ENCODE peak calls at places on chromosomes 12 and 14, in four cellular contexts. One of them, this sample, is unnamed.

GRCh38 chr12:10528150-10528953 is 22.7 kb downstream of the EIF2S3B start:
- DNase-seq in K562: peak; percentile 2
- DNase-seq in HepG2: no peak
- DNase-seq in GM12878: no peak
- DNase-seq in this sample: no peak

GRCh38 chr12:26631846-26632245 is 201.1 kb downstream of the ITPR2 start:
- DNase-seq in K562: no peak
- DNase-seq in HepG2: no peak
- DNase-seq in GM12878: no peak
- DNase-seq in this sample: no peak

GRCh38 chr14:71586131-71586893 is 345.9 kb upstream of the RGS6 start:
- DNase-seq in K562: no peak
- DNase-seq in HepG2: no peak
- DNase-seq in GM12878: no peak
- DNase-seq in this sample: peak; percentile 20

GRCh38 chr12:19700969-19701368 is 261.7 kb downstream of the AEBP2 start:
- DNase-seq in K562: no peak
- DNase-seq in HepG2: no peak
- DNase-seq in GM12878: no peak
- DNase-seq in this sample: no peak

GRCh38 chr14:69673099-69673498 is 61.7 kb downstream of the SUSD6 start:
- DNase-seq in K562: no peak
- DNase-seq in HepG2: no peak
- DNase-seq in GM12878: no peak
- DNase-seq in this sample: no peak

GRCh38 chr12:14960548-14961465 is 594 bp downstream of the ARHGDIB start:
- DNase-seq in K562: peak; percentile 37
- DNase-seq in HepG2: no peak
- DNase-seq in GM12878: no peak
- DNase-seq in this sample: no peak

GRCh38 chr14:73249108-73249507 is 11.8 kb downstream of the PAPLN start:
- DNase-seq in K562: no peak
- DNase-seq in HepG2: no peak
- DNase-seq in GM12878: no peak
- DNase-seq in this sample: no peak

GRCh38 chr12:128367961-128368360 is 101.0 kb downstream of the TMEM132C start:
- DNase-seq in K562: no peak
- DNase-seq in HepG2: no peak
- DNase-seq in GM12878: no peak
- DNase-seq in this sample: no peak

GRCh38 chr12:40192704-40193255 is 32.0 kb upstream of the LRRK2 start:
- DNase-seq in K562: no peak
- DNase-seq in HepG2: no peak
- DNase-seq in GM12878: peak; percentile 86
- DNase-seq in this sample: no peak

GRCh38 chr14:21070610-21071224 is 613 bp downstream of the ARHGEF40 start:
- DNase-seq in K562: peak; percentile 22
- DNase-seq in HepG2: peak; percentile 69
- DNase-seq in GM12878: no peak
- DNase-seq in this sample: peak; percentile 71

GRCh38 chr12:49332441-49332861 is 4.5 kb downstream of the C1QL4 start:
- DNase-seq in K562: no peak
- DNase-seq in HepG2: no peak
- DNase-seq in GM12878: no peak
- DNase-seq in this sample: no peak

GRCh38 chr12:71556471-71556870 is 107.2 kb downstream of the ZFC3H1 start:
- DNase-seq in K562: no peak
- DNase-seq in HepG2: no peak
- DNase-seq in GM12878: no peak
- DNase-seq in this sample: no peak

GRCh38 chr12:66352197-66352596 is 49.9 kb downstream of the HELB start:
- DNase-seq in K562: peak; percentile 37
- DNase-seq in HepG2: peak; percentile 18
- DNase-seq in GM12878: no peak
- DNase-seq in this sample: peak; percentile 41

GRCh38 chr12:127241056-127241830 is 1025.7 kb upstream of the TMEM132C start:
- DNase-seq in K562: no peak
- DNase-seq in HepG2: no peak
- DNase-seq in GM12878: no peak
- DNase-seq in this sample: no peak

GRCh38 chr12:12551115-12551514 is 11.5 kb downstream of the DUSP16 start:
- DNase-seq in K562: no peak
- DNase-seq in HepG2: no peak
- DNase-seq in GM12878: no peak
- DNase-seq in this sample: no peak

GRCh38 chr12:62784576-62784975 is 150.4 kb downstream of the PPM1H start:
- DNase-seq in K562: no peak
- DNase-seq in HepG2: no peak
- DNase-seq in GM12878: no peak
- DNase-seq in this sample: no peak

GRCh38 chr14:68939893-68940613 is 39.0 kb downstream of the ACTN1 start:
- DNase-seq in K562: no peak
- DNase-seq in HepG2: peak; percentile 78
- DNase-seq in GM12878: no peak
- DNase-seq in this sample: peak; percentile 51

GRCh38 chr14:69667938-69668336 is 56.5 kb downstream of the SUSD6 start:
- DNase-seq in K562: no peak
- DNase-seq in HepG2: no peak
- DNase-seq in GM12878: no peak
- DNase-seq in this sample: no peak

GRCh38 chr14:42617005-42617404 is 1010.3 kb downstream of the LRFN5 start:
- DNase-seq in K562: no peak
- DNase-seq in HepG2: no peak
- DNase-seq in GM12878: no peak
- DNase-seq in this sample: no peak

GRCh38 chr14:26808407-26808806 is 210.6 kb upstream of the NOVA1 start:
- DNase-seq in K562: no peak
- DNase-seq in HepG2: no peak
- DNase-seq in GM12878: no peak
- DNase-seq in this sample: no peak

GRCh38 chr12:87020071-87020470 is 763.9 kb upstream of the MGAT4C start:
- DNase-seq in K562: no peak
- DNase-seq in HepG2: no peak
- DNase-seq in GM12878: no peak
- DNase-seq in this sample: no peak
- H3K9me3 ChIP-seq in K562: peaks cover 2% of the 10 kb centered on the region
- H3K9me3 ChIP-seq in HepG2: peaks cover 81% of the 10 kb centered on the region
- H3K9me3 ChIP-seq in GM12878: no peaks in the 10 kb centered on the region
- H3K9me3 ChIP-seq in this sample: peaks cover 3% of the 10 kb centered on the region

GRCh38 chr14:64728856-64729255 is 24.6 kb downstream of the PLEKHG3 start:
- DNase-seq in K562: no peak
- DNase-seq in HepG2: no peak
- DNase-seq in GM12878: no peak
- DNase-seq in this sample: no peak

GRCh38 chr14:64729386-64730060 is 25.3 kb downstream of the PLEKHG3 start:
- DNase-seq in K562: no peak
- DNase-seq in HepG2: no peak
- DNase-seq in GM12878: no peak
- DNase-seq in this sample: no peak

GRCh38 chr14:64726585-64726890 is 22.3 kb downstream of the PLEKHG3 start:
- DNase-seq in K562: no peak
- DNase-seq in HepG2: no peak
- DNase-seq in GM12878: no peak
- DNase-seq in this sample: no peak

GRCh38 chr14:64727551-64728071 is 23.4 kb downstream of the PLEKHG3 start:
- DNase-seq in K562: no peak
- DNase-seq in HepG2: no peak
- DNase-seq in GM12878: no peak
- DNase-seq in this sample: no peak

GRCh38 chr14:64728106-64728505 is 23.9 kb downstream of the PLEKHG3 start:
- DNase-seq in K562: no peak
- DNase-seq in HepG2: no peak
- DNase-seq in GM12878: no peak
- DNase-seq in this sample: no peak
- H3K27ac ChIP-seq in K562: no peak overlapping the region
- H3K27ac ChIP-seq in HepG2: no peak overlapping the region
- H3K27ac ChIP-seq in GM12878: no peak overlapping the region
- H3K27ac ChIP-seq in this sample: no peak overlapping the region

GRCh38 chr12:123069436-123070266 is 81.2 kb downstream of the PITPNM2 start:
- DNase-seq in K562: no peak
- DNase-seq in HepG2: peak; percentile 49
- DNase-seq in GM12878: no peak
- DNase-seq in this sample: peak; percentile 40

GRCh38 chr12:123075092-123075491 is 75.8 kb downstream of the PITPNM2 start:
- DNase-seq in K562: no peak
- DNase-seq in HepG2: no peak
- DNase-seq in GM12878: no peak
- DNase-seq in this sample: no peak

GRCh38 chr12:123070267-123071081 is 80.4 kb downstream of the PITPNM2 start:
- DNase-seq in K562: no peak
- DNase-seq in HepG2: no peak
- DNase-seq in GM12878: no peak
- DNase-seq in this sample: peak; percentile 31

GRCh38 chr12:123073962-123074801 is 76.7 kb downstream of the PITPNM2 start:
- DNase-seq in K562: no peak
- DNase-seq in HepG2: no peak
- DNase-seq in GM12878: no peak
- DNase-seq in this sample: no peak

GRCh38 chr12:123071401-123072304 is 79.2 kb downstream of the PITPNM2 start:
- DNase-seq in K562: no peak
- DNase-seq in HepG2: no peak
- DNase-seq in GM12878: no peak
- DNase-seq in this sample: no peak
- TF ChIP-seq NFIC in K562: no peak
- TF ChIP-seq NFIC in HepG2: no peak
- TF ChIP-seq NFIC in GM12878: no peak
- TF ChIP-seq NFIC in this sample: no peak

GRCh38 chr12:38053113-38053512 is 263.5 kb upstream of the ALG10B start:
- DNase-seq in K562: no peak
- DNase-seq in HepG2: no peak
- DNase-seq in GM12878: no peak
- DNase-seq in this sample: no peak

GRCh38 chr12:38056701-38057689 is 259.6 kb upstream of the ALG10B start:
- DNase-seq in K562: no peak
- DNase-seq in HepG2: no peak
- DNase-seq in GM12878: no peak
- DNase-seq in this sample: no peak

GRCh38 chr12:38053655-38054464 is 262.7 kb upstream of the ALG10B start:
- DNase-seq in K562: peak; percentile 58
- DNase-seq in HepG2: peak; percentile 70
- DNase-seq in GM12878: no peak
- DNase-seq in this sample: peak; percentile 60
- H3K9me3 ChIP-seq in K562: no peaks in the 10 kb centered on the region
- H3K9me3 ChIP-seq in HepG2: no peaks in the 10 kb centered on the region
- H3K9me3 ChIP-seq in GM12878: peaks cover 3% of the 10 kb centered on the region
- H3K9me3 ChIP-seq in this sample: no peaks in the 10 kb centered on the region

GRCh38 chr14:99272669-99273024 is 650 bp upstream of the BCL11B start:
- DNase-seq in K562: no peak
- DNase-seq in HepG2: no peak
- DNase-seq in GM12878: no peak
- DNase-seq in this sample: no peak

GRCh38 chr14:99275222-99275584 is 3.2 kb upstream of the BCL11B start:
- DNase-seq in K562: no peak
- DNase-seq in HepG2: no peak
- DNase-seq in GM12878: no peak
- DNase-seq in this sample: no peak

GRCh38 chr14:99273025-99273723 is 1.2 kb upstream of the BCL11B start:
- DNase-seq in K562: no peak
- DNase-seq in HepG2: peak; percentile 16
- DNase-seq in GM12878: no peak
- DNase-seq in this sample: peak; percentile 43

GRCh38 chr14:99274346-99275221 is 2.6 kb upstream of the BCL11B start:
- DNase-seq in K562: peak; percentile 10
- DNase-seq in HepG2: peak; percentile 77
- DNase-seq in GM12878: no peak
- DNase-seq in this sample: peak; percentile 65

GRCh38 chr14:99273724-99274345 is 1.8 kb upstream of the BCL11B start:
- DNase-seq in K562: no peak
- DNase-seq in HepG2: peak; percentile 14
- DNase-seq in GM12878: no peak
- DNase-seq in this sample: no peak
- H3K27ac ChIP-seq in K562: no peak overlapping the region
- H3K27ac ChIP-seq in HepG2: no peak overlapping the region
- H3K27ac ChIP-seq in GM12878: no peak overlapping the region
- H3K27ac ChIP-seq in this sample: no peak overlapping the region

GRCh38 chr12:119631930-119632678 is 35.8 kb upstream of the PRKAB1 start:
- DNase-seq in K562: no peak
- DNase-seq in HepG2: peak; percentile 65
- DNase-seq in GM12878: no peak
- DNase-seq in this sample: no peak
- TF ChIP-seq NFIC in K562: no peak
- TF ChIP-seq NFIC in HepG2: no peak
- TF ChIP-seq NFIC in GM12878: no peak
- TF ChIP-seq NFIC in this sample: no peak

DNA sequence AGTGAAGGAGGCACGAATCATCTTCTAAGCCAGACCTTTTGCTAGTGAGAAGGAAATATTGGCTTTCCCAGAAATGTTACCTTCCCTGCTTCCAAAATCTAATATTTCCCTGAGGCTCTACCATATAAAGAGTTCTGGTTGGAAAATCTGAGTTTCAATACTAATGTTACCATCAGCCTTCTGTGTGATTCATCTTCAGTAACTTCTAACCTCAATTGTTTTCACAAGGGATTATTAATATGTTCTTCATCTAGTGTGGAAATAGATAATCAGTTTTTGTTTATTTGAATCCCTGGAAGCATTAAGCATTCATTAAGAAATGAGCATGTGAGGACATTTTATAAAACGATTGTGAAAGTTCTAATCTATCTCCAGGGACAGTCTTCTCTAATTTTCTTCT is 720.9 kb downstream of the AACS start:
- DNase-seq in K562: no peak
- DNase-seq in HepG2: no peak
- DNase-seq in GM12878: no peak
- DNase-seq in this sample: no peak
- H3K9me3 ChIP-seq in K562: no peaks in the 10 kb centered on the region
- H3K9me3 ChIP-seq in HepG2: peaks cover 11% of the 10 kb centered on the region
- H3K9me3 ChIP-seq in GM12878: no peaks in the 10 kb centered on the region
- H3K9me3 ChIP-seq in this sample: no peaks in the 10 kb centered on the region

This sample was measured in SK-N-SH.